ENCODE peak calls at places on chromosomes 4 and X, in four cellular contexts. E is GM12878, J is K562, G is HepG2. U is an unnamed sample.
A peak's percentile ranks its signal among the peaks of the same experiment; 100 is the strongest.

GRCh38 chrX:39418936-39419659 is 617.8 kb downstream of the MID1IP1 start:
- DNase-seq in E (no peak), G (no peak), J (no peak), U (no peak)

GRCh38 chr4:8837181-8837811 is 34.3 kb downstream of the HMX1 start:
- DNase-seq in E (no peak), J (no peak), G (no peak), U (no peak)

GRCh38 chr4:137394000-137394399 is 138.3 kb downstream of the PCDH18 start:
- DNase-seq in J (no peak), E (no peak), G (no peak), U (no peak)

GRCh38 chrX:40166582-40166981 is 68.8 kb upstream of the BCOR start:
- DNase-seq in E (no peak), G (no peak), J (no peak), U (no peak)

GRCh38 chrX:91434351-91435168 is at the start of gene PABPC5:
- DNase-seq in J (no peak), G (no peak), E (no peak), U (peak; percentile 80)

GRCh38 chrX:112784692-112785091 is 55.9 kb downstream of the AMOT start:
- DNase-seq in J (no peak), G (no peak), E (no peak), U (no peak)

GRCh38 chr4:7030856-7031255 is 12.3 kb upstream of the TADA2B start:
- DNase-seq in J (no peak), E (no peak), G (no peak), U (no peak)

GRCh38 chr4:142875117-142875516 is 29.0 kb upstream of the INPP4B start:
- DNase-seq in J (no peak), G (peak; percentile 19), E (no peak), U (peak; percentile 36)

GRCh38 chrX:31420711-31421151 is 348.9 kb upstream of the FTHL17 start:
- DNase-seq in E (no peak), J (no peak), G (no peak), U (no peak)

GRCh38 chr4:7960790-7961655 is 21.4 kb upstream of the AFAP1 start:
- DNase-seq in G (no peak), E (peak; percentile 56), J (no peak), U (no peak)

GRCh38 chr4:176547005-176547404 is 227.2 kb downstream of the SPCS3 start:
- DNase-seq in G (no peak), E (no peak), J (no peak), U (no peak)

GRCh38 chr4:183961772-183962171 is 56.7 kb downstream of the STOX2 start:
- DNase-seq in J (no peak), G (no peak), E (no peak), U (no peak)

DNA sequence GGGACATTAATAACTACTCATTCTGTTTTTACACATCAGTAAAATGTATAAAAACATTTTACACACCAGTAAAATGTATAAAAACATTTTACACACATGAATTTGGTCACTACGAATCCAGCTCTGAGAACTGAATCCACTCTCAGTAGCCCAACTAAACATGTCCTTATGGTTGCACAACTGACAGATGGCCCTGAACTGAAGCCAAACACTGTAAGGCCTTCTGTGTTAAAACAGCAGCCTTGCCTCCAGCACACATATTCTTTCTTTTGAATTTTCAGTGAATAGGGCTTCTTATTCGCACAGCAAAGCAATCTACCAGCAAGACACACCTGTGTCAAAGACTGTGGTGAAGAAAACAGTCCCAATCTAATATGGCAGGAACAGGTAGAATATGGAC is 169.9 kb upstream of the FMR1 start:
- DNase-seq in E (no peak), J (no peak), G (no peak), U (no peak)
- TF ChIP-seq CREM in E (no peak), J (no peak), G (no peak), U (no peak)

GRCh38 chr4:46992338-46992737 is 1.0 kb downstream of the GABRA4 start:
- DNase-seq in G (no peak), J (no peak), E (no peak), U (no peak)

GRCh38 chr4:46994007-46994405 is 625 bp upstream of the GABRA4 start:
- DNase-seq in E (no peak), G (no peak), J (no peak), U (peak; percentile 11)

GRCh38 chr4:46993075-46994006 is at the start of gene GABRA4:
- DNase-seq in G (no peak), E (no peak), J (no peak), U (peak; percentile 53)
- TF ChIP-seq CREM in G (no peak), E (no peak), J (no peak), U (peak; percentile 46)

DNA sequence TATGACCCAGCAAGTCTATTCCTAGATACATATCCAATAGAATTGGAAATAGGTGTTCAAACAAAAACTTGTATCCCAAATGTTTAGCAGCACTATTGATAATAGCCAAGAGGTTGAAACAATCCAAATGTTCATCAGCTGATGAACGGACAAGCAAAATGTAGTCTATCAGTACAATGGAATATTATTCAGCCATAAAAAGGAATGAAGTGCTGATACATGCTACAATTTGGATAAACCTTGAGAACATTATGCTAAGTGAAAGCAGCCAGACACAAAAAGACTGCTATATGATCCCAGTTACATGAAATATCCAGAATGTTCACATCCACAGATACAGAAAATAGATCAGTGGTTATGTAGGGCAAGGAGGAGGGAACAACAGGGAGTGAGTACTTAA is 50.1 kb downstream of the PLAC1 start:
- DNase-seq in J (no peak), E (no peak), G (no peak), U (no peak)
- TF ChIP-seq CREM in J (no peak), E (no peak), G (no peak), U (no peak)

DNA sequence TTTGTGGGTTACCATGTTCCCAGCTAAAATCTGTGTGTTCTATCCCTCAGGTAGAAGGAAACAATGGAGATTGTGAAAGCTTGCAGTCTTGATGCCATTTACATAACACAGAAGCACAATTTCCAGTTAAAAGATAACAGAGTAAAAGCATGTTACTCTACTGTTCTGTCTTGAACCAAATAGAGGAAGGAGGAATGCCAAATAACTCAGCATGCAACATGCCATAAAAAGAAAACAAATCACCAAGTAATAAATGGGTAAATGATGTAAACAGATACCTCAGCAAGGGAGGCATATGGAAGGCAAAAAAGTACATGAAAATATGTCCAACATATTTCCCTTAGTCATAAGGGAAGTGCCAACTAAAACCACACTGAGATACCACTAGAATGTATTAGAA is 502.6 kb upstream of the HS3ST1 start:
- DNase-seq in E (no peak), J (no peak), G (no peak), U (no peak)
- TF ChIP-seq CREM in E (no peak), J (no peak), G (no peak), U (no peak)

GRCh38 chr4:113106076-113106475 is 56.6 kb downstream of the ANK2 start:
- DNase-seq in G (peak; percentile 59), J (no peak), E (no peak), U (no peak)
- TF ChIP-seq CREM in G (no peak), J (no peak), E (no peak), U (no peak)

U was measured in WTC11.